ENCODE peak calls at places on chromosomes 1 and 21, in eight cellular contexts. One of them, this sample, is unnamed.
A peak's percentile ranks its signal among the peaks of the same experiment; 100 is the strongest.

GRCh38 chr21:44875341-44875740 is 1.9 kb upstream of the PTTG1IP start:
- DNase-seq in GM10248: no peak
- DNase-seq in T follicular helper cell: no peak
- DNase-seq in PC-9: peak; percentile 51
- DNase-seq in nucleus accumbens: no peak
- DNase-seq in fibroblast of the conjunctiva: peak; percentile 44
- DNase-seq in GM20000: no peak
- DNase-seq in uterus: no peak
- DNase-seq in this sample: no peak

GRCh38 chr1:25118554-25118953 is 113.7 kb downstream of the SYF2 start:
- DNase-seq in fibroblast of the conjunctiva: no peak
- DNase-seq in T follicular helper cell: no peak
- DNase-seq in PC-9: no peak
- DNase-seq in uterus: no peak
- DNase-seq in GM10248: no peak
- DNase-seq in nucleus accumbens: no peak
- DNase-seq in GM20000: no peak
- DNase-seq in this sample: no peak

GRCh38 chr1:7636801-7637526 is 134.1 kb upstream of the VAMP3 start:
- DNase-seq in T follicular helper cell: no peak
- DNase-seq in uterus: no peak
- DNase-seq in nucleus accumbens: no peak
- DNase-seq in fibroblast of the conjunctiva: no peak
- DNase-seq in GM20000: no peak
- DNase-seq in PC-9: no peak
- DNase-seq in GM10248: no peak
- DNase-seq in this sample: no peak

GRCh38 chr1:113353581-113353980 is 36.7 kb upstream of the MAGI3 start:
- DNase-seq in fibroblast of the conjunctiva: no peak
- DNase-seq in nucleus accumbens: no peak
- DNase-seq in PC-9: no peak
- DNase-seq in uterus: no peak
- DNase-seq in T follicular helper cell: no peak
- DNase-seq in GM20000: no peak
- DNase-seq in GM10248: no peak
- DNase-seq in this sample: no peak

GRCh38 chr1:150895618-150896017 is 8.7 kb downstream of the CTXND2 start:
- DNase-seq in uterus: no peak
- DNase-seq in PC-9: peak; percentile 78
- DNase-seq in GM10248: no peak
- DNase-seq in GM20000: no peak
- DNase-seq in nucleus accumbens: no peak
- DNase-seq in fibroblast of the conjunctiva: no peak
- DNase-seq in T follicular helper cell: no peak
- DNase-seq in this sample: no peak

GRCh38 chr1:11888206-11888876 is 29.6 kb upstream of the NPPB start:
- DNase-seq in GM20000: no peak
- DNase-seq in nucleus accumbens: no peak
- DNase-seq in GM10248: no peak
- DNase-seq in fibroblast of the conjunctiva: no peak
- DNase-seq in uterus: no peak
- DNase-seq in T follicular helper cell: no peak
- DNase-seq in PC-9: no peak
- DNase-seq in this sample: no peak

GRCh38 chr1:117105003-117105402 is 16.5 kb downstream of the TRIM45 start:
- DNase-seq in T follicular helper cell: no peak
- DNase-seq in GM10248: no peak
- DNase-seq in GM20000: no peak
- DNase-seq in nucleus accumbens: no peak
- DNase-seq in uterus: no peak
- DNase-seq in fibroblast of the conjunctiva: no peak
- DNase-seq in PC-9: no peak
- DNase-seq in this sample: no peak

GRCh38 chr21:15625363-15625762 is 104.4 kb upstream of the USP25 start:
- DNase-seq in uterus: no peak
- DNase-seq in fibroblast of the conjunctiva: no peak
- DNase-seq in GM10248: no peak
- DNase-seq in GM20000: no peak
- DNase-seq in PC-9: no peak
- DNase-seq in nucleus accumbens: no peak
- DNase-seq in T follicular helper cell: no peak
- DNase-seq in this sample: no peak

GRCh38 chr1:183129921-183130675 is 56.0 kb upstream of the LAMC2 start:
- DNase-seq in GM10248: no peak
- DNase-seq in T follicular helper cell: no peak
- DNase-seq in uterus: no peak
- DNase-seq in fibroblast of the conjunctiva: no peak
- DNase-seq in nucleus accumbens: no peak
- DNase-seq in PC-9: no peak
- DNase-seq in GM20000: no peak
- DNase-seq in this sample: no peak

GRCh38 chr1:173628888-173629287 is 6.2 kb upstream of the TEX50 start:
- DNase-seq in PC-9: no peak
- DNase-seq in T follicular helper cell: no peak
- DNase-seq in fibroblast of the conjunctiva: no peak
- DNase-seq in nucleus accumbens: no peak
- DNase-seq in uterus: no peak
- DNase-seq in GM10248: no peak
- DNase-seq in GM20000: no peak
- DNase-seq in this sample: no peak

GRCh38 chr1:42730988-42731387 is 9.0 kb downstream of the CLDN19 start:
- DNase-seq in GM10248: no peak
- DNase-seq in T follicular helper cell: no peak
- DNase-seq in nucleus accumbens: no peak
- DNase-seq in PC-9: no peak
- DNase-seq in GM20000: peak; percentile 21
- DNase-seq in fibroblast of the conjunctiva: no peak
- DNase-seq in uterus: no peak
- DNase-seq in this sample: no peak

GRCh38 chr1:182601926-182602325 is 2.3 kb downstream of the RGS16 start:
- DNase-seq in fibroblast of the conjunctiva: no peak
- DNase-seq in GM10248: no peak
- DNase-seq in PC-9: no peak
- DNase-seq in uterus: no peak
- DNase-seq in GM20000: no peak
- DNase-seq in nucleus accumbens: no peak
- DNase-seq in T follicular helper cell: no peak
- DNase-seq in this sample: no peak

GRCh38 chr1:16012590-16013219 is 5.1 kb downstream of the HSPB7 start:
- DNase-seq in GM10248: peak; percentile 71
- DNase-seq in GM20000: peak; percentile 71
- DNase-seq in nucleus accumbens: peak; percentile 25
- DNase-seq in fibroblast of the conjunctiva: no peak
- DNase-seq in T follicular helper cell: peak; percentile 9
- DNase-seq in uterus: peak; percentile 79
- DNase-seq in PC-9: peak; percentile 58
- DNase-seq in this sample: no peak

GRCh38 chr1:6634278-6635052 is 9.8 kb downstream of the THAP3 start:
- DNase-seq in T follicular helper cell: peak; percentile 16
- DNase-seq in GM20000: peak; percentile 54
- DNase-seq in PC-9: no peak
- DNase-seq in GM10248: no peak
- DNase-seq in fibroblast of the conjunctiva: no peak
- DNase-seq in uterus: peak; percentile 40
- DNase-seq in nucleus accumbens: no peak
- DNase-seq in this sample: no peak

GRCh38 chr1:184910596-184910995 is 63.7 kb downstream of the NIBAN1 start:
- DNase-seq in PC-9: no peak
- DNase-seq in nucleus accumbens: no peak
- DNase-seq in T follicular helper cell: no peak
- DNase-seq in GM20000: no peak
- DNase-seq in fibroblast of the conjunctiva: peak; percentile 21
- DNase-seq in uterus: peak; percentile 82
- DNase-seq in GM10248: no peak
- DNase-seq in this sample: no peak

GRCh38 chr21:34846601-34847112 is 177.9 kb downstream of the CLIC6 start:
- DNase-seq in GM20000: no peak
- DNase-seq in uterus: no peak
- DNase-seq in GM10248: no peak
- DNase-seq in fibroblast of the conjunctiva: peak; percentile 53
- DNase-seq in T follicular helper cell: no peak
- DNase-seq in nucleus accumbens: no peak
- DNase-seq in PC-9: peak; percentile 92
- DNase-seq in this sample: no peak

GRCh38 chr1:150516616-150517015 is 1.1 kb downstream of the FALEC start:
- DNase-seq in nucleus accumbens: no peak
- DNase-seq in GM20000: peak; percentile 37
- DNase-seq in uterus: no peak
- DNase-seq in fibroblast of the conjunctiva: no peak
- DNase-seq in PC-9: no peak
- DNase-seq in T follicular helper cell: no peak
- DNase-seq in GM10248: peak; percentile 46
- DNase-seq in this sample: no peak

GRCh38 chr1:17419626-17420328 is 19.7 kb downstream of the RCC2 start:
- DNase-seq in nucleus accumbens: peak; percentile 26
- DNase-seq in GM10248: peak; percentile 83
- DNase-seq in GM20000: peak; percentile 82
- DNase-seq in uterus: peak; percentile 55
- DNase-seq in PC-9: no peak
- DNase-seq in fibroblast of the conjunctiva: peak; percentile 31
- DNase-seq in T follicular helper cell: peak; percentile 49
- DNase-seq in this sample: peak; percentile 86

GRCh38 chr1:99751877-99752504 is 14.4 kb downstream of the FRRS1 start:
- DNase-seq in T follicular helper cell: no peak
- DNase-seq in fibroblast of the conjunctiva: no peak
- DNase-seq in uterus: no peak
- DNase-seq in GM20000: peak; percentile 23
- DNase-seq in GM10248: no peak
- DNase-seq in PC-9: no peak
- DNase-seq in nucleus accumbens: no peak
- DNase-seq in this sample: no peak

GRCh38 chr1:3139451-3139852 is 70.4 kb downstream of the PRDM16 start:
- DNase-seq in GM10248: no peak
- DNase-seq in PC-9: no peak
- DNase-seq in nucleus accumbens: no peak
- DNase-seq in T follicular helper cell: no peak
- DNase-seq in uterus: no peak
- DNase-seq in fibroblast of the conjunctiva: no peak
- DNase-seq in GM20000: no peak
- DNase-seq in this sample: no peak

GRCh38 chr1:39110325-39110851 is 84.2 kb downstream of the NDUFS5 start:
- DNase-seq in fibroblast of the conjunctiva: peak; percentile 70
- DNase-seq in GM10248: no peak
- DNase-seq in PC-9: no peak
- DNase-seq in nucleus accumbens: no peak
- DNase-seq in uterus: peak; percentile 50
- DNase-seq in GM20000: no peak
- DNase-seq in T follicular helper cell: no peak
- DNase-seq in this sample: no peak

GRCh38 chr1:76593614-76594013 is 273.7 kb upstream of the ST6GALNAC5 start:
- DNase-seq in T follicular helper cell: no peak
- DNase-seq in PC-9: no peak
- DNase-seq in GM10248: no peak
- DNase-seq in fibroblast of the conjunctiva: no peak
- DNase-seq in GM20000: no peak
- DNase-seq in uterus: no peak
- DNase-seq in nucleus accumbens: no peak
- DNase-seq in this sample: no peak

GRCh38 chr1:156750932-156751723 is at the start of gene HDGF:
- DNase-seq in nucleus accumbens: peak; percentile 43
- DNase-seq in PC-9: no peak
- DNase-seq in GM20000: no peak
- DNase-seq in GM10248: no peak
- DNase-seq in uterus: peak; percentile 65
- DNase-seq in T follicular helper cell: peak; percentile 14
- DNase-seq in fibroblast of the conjunctiva: no peak
- DNase-seq in this sample: no peak

GRCh38 chr1:184051138-184051484 is 419 bp upstream of the TSEN15 start:
- DNase-seq in uterus: no peak
- DNase-seq in GM10248: no peak
- DNase-seq in T follicular helper cell: no peak
- DNase-seq in PC-9: no peak
- DNase-seq in GM20000: no peak
- DNase-seq in fibroblast of the conjunctiva: no peak
- DNase-seq in nucleus accumbens: no peak
- DNase-seq in this sample: no peak

GRCh38 chr1:185998391-185998790 is 264.2 kb downstream of the HMCN1 start:
- DNase-seq in PC-9: no peak
- DNase-seq in fibroblast of the conjunctiva: no peak
- DNase-seq in nucleus accumbens: no peak
- DNase-seq in GM20000: no peak
- DNase-seq in GM10248: no peak
- DNase-seq in T follicular helper cell: no peak
- DNase-seq in uterus: no peak
- DNase-seq in this sample: no peak

GRCh38 chr1:190478193-190479007 is 736 bp upstream of the BRINP3 start:
- DNase-seq in nucleus accumbens: peak; percentile 39
- DNase-seq in T follicular helper cell: no peak
- DNase-seq in fibroblast of the conjunctiva: no peak
- DNase-seq in PC-9: no peak
- DNase-seq in uterus: no peak
- DNase-seq in GM20000: no peak
- DNase-seq in GM10248: peak; percentile 14
- DNase-seq in this sample: no peak

GRCh38 chr1:235295902-235296350 is 32.1 kb downstream of the ARID4B start:
- DNase-seq in fibroblast of the conjunctiva: peak; percentile 55
- DNase-seq in GM10248: no peak
- DNase-seq in GM20000: no peak
- DNase-seq in uterus: no peak
- DNase-seq in nucleus accumbens: no peak
- DNase-seq in PC-9: peak; percentile 91
- DNase-seq in T follicular helper cell: no peak
- DNase-seq in this sample: no peak

This sample was measured in type B pancreatic cell.